ENCODE peak calls at places on chromosomes 4 and X, in five cellular contexts. One of them, this sample, is unnamed.

GRCh38 chr4:141761926-141762325 is 125.5 kb downstream of the IL15 start:
- DNase-seq in effector CD4-positive, alpha-beta T cell: no peak
- DNase-seq in CD4-positive, CD25-positive, alpha-beta regulatory T cell: no peak
- DNase-seq in NCI-H774: no peak
- DNase-seq in stimulated activated CD4-positive, alpha-beta T cell treated with anti-CD3 and anti-CD28 coated beads, Interleukin-2, amount 100 ng/mL, for 24 hours: no peak
- DNase-seq in this sample: no peak

GRCh38 chr4:177107288-177107901 is 202.3 kb upstream of the NEIL3 start:
- DNase-seq in CD4-positive, CD25-positive, alpha-beta regulatory T cell: no peak
- DNase-seq in effector CD4-positive, alpha-beta T cell: no peak
- DNase-seq in NCI-H774: no peak
- DNase-seq in stimulated activated CD4-positive, alpha-beta T cell treated with anti-CD3 and anti-CD28 coated beads, Interleukin-2, amount 100 ng/mL, for 24 hours: no peak
- DNase-seq in this sample: no peak

GRCh38 chrX:130552444-130553073 is 150.8 kb downstream of the RBMX2 start:
- DNase-seq in stimulated activated CD4-positive, alpha-beta T cell treated with anti-CD3 and anti-CD28 coated beads, Interleukin-2, amount 100 ng/mL, for 24 hours: no peak
- DNase-seq in CD4-positive, CD25-positive, alpha-beta regulatory T cell: no peak
- DNase-seq in effector CD4-positive, alpha-beta T cell: no peak
- DNase-seq in NCI-H774: no peak
- DNase-seq in this sample: no peak

GRCh38 chr4:161291222-161291621 is 872.6 kb downstream of the FSTL5 start:
- DNase-seq in CD4-positive, CD25-positive, alpha-beta regulatory T cell: no peak
- DNase-seq in effector CD4-positive, alpha-beta T cell: no peak
- DNase-seq in NCI-H774: no peak
- DNase-seq in stimulated activated CD4-positive, alpha-beta T cell treated with anti-CD3 and anti-CD28 coated beads, Interleukin-2, amount 100 ng/mL, for 24 hours: no peak
- DNase-seq in this sample: no peak

GRCh38 chr4:71669291-71669690 is 114.6 kb downstream of the GC start:
- DNase-seq in CD4-positive, CD25-positive, alpha-beta regulatory T cell: no peak
- DNase-seq in stimulated activated CD4-positive, alpha-beta T cell treated with anti-CD3 and anti-CD28 coated beads, Interleukin-2, amount 100 ng/mL, for 24 hours: no peak
- DNase-seq in effector CD4-positive, alpha-beta T cell: no peak
- DNase-seq in NCI-H774: no peak
- DNase-seq in this sample: no peak

GRCh38 chrX:52821079-52821760 is 10.1 kb downstream of the XAGE5 start:
- DNase-seq in stimulated activated CD4-positive, alpha-beta T cell treated with anti-CD3 and anti-CD28 coated beads, Interleukin-2, amount 100 ng/mL, for 24 hours: no peak
- DNase-seq in NCI-H774: no peak
- DNase-seq in effector CD4-positive, alpha-beta T cell: no peak
- DNase-seq in CD4-positive, CD25-positive, alpha-beta regulatory T cell: no peak
- DNase-seq in this sample: no peak

GRCh38 chrX:53319614-53320542 is 38.5 kb upstream of the IQSEC2 start:
- DNase-seq in CD4-positive, CD25-positive, alpha-beta regulatory T cell: no peak
- DNase-seq in NCI-H774: no peak
- DNase-seq in stimulated activated CD4-positive, alpha-beta T cell treated with anti-CD3 and anti-CD28 coated beads, Interleukin-2, amount 100 ng/mL, for 24 hours: no peak
- DNase-seq in effector CD4-positive, alpha-beta T cell: no peak
- DNase-seq in this sample: no peak

GRCh38 chrX:149120459-149120858 is 384.6 kb downstream of the IDS start:
- DNase-seq in NCI-H774: no peak
- DNase-seq in stimulated activated CD4-positive, alpha-beta T cell treated with anti-CD3 and anti-CD28 coated beads, Interleukin-2, amount 100 ng/mL, for 24 hours: no peak
- DNase-seq in CD4-positive, CD25-positive, alpha-beta regulatory T cell: no peak
- DNase-seq in effector CD4-positive, alpha-beta T cell: no peak
- DNase-seq in this sample: no peak

GRCh38 chr4:112968456-112969159 is 80.8 kb upstream of the ANK2 start:
- DNase-seq in stimulated activated CD4-positive, alpha-beta T cell treated with anti-CD3 and anti-CD28 coated beads, Interleukin-2, amount 100 ng/mL, for 24 hours: no peak
- DNase-seq in CD4-positive, CD25-positive, alpha-beta regulatory T cell: no peak
- DNase-seq in NCI-H774: no peak
- DNase-seq in effector CD4-positive, alpha-beta T cell: no peak
- DNase-seq in this sample: no peak

GRCh38 chr4:46329118-46329976 is 60.6 kb downstream of the GABRA2 start:
- DNase-seq in NCI-H774: peak
- DNase-seq in CD4-positive, CD25-positive, alpha-beta regulatory T cell: no peak
- DNase-seq in stimulated activated CD4-positive, alpha-beta T cell treated with anti-CD3 and anti-CD28 coated beads, Interleukin-2, amount 100 ng/mL, for 24 hours: no peak
- DNase-seq in effector CD4-positive, alpha-beta T cell: no peak
- DNase-seq in this sample: no peak

GRCh38 chrX:111822191-111822590 is 53.8 kb upstream of the TRPC5OS start:
- DNase-seq in effector CD4-positive, alpha-beta T cell: no peak
- DNase-seq in CD4-positive, CD25-positive, alpha-beta regulatory T cell: no peak
- DNase-seq in NCI-H774: no peak
- DNase-seq in stimulated activated CD4-positive, alpha-beta T cell treated with anti-CD3 and anti-CD28 coated beads, Interleukin-2, amount 100 ng/mL, for 24 hours: no peak
- DNase-seq in this sample: no peak

This sample was measured in NCI-H1092.